ENCODE peak calls at places on chromosomes 6 and 20, in eight cellular contexts. K, D, Y, P, Q, H, M and U are unnamed samples.

GRCh38 chr20:23278172-23278571 is 72.4 kb upstream of the NXT1 start:
- DNase-seq in K (no peak), D (no peak), Y (no peak), P (no peak), Q (no peak), H (no peak), M (no peak), U (no peak)

GRCh38 chr6:44051516-44051915 is 75.7 kb downstream of the MRPL14 start:
- DNase-seq in K (no peak), D (no peak), Y (peak), P (no peak), Q (no peak), H (peak), M (no peak), U (no peak)

GRCh38 chr6:79432726-79433125 is 104.5 kb downstream of the LCA5 start:
- DNase-seq in K (no peak), D (no peak), Y (no peak), P (no peak), Q (no peak), H (no peak), M (no peak), U (no peak)

GRCh38 chr6:122780114-122780513 is 598 bp downstream of the FABP7 start:
- DNase-seq in K (no peak), D (no peak), Y (no peak), P (no peak), Q (no peak), H (no peak), M (no peak), U (no peak)

GRCh38 chr6:16857969-16858592 is 96.8 kb upstream of the ATXN1 start:
- DNase-seq in K (no peak), D (no peak), Y (no peak), P (no peak), Q (no peak), H (no peak), M (no peak), U (no peak)

GRCh38 chr6:33297406-33297955 is 1.3 kb downstream of the RGL2 start:
- DNase-seq in K (peak), D (no peak), Y (no peak), P (peak), Q (peak), H (no peak), M (peak), U (no peak)

GRCh38 chr6:34151321-34152041 is 5.6 kb upstream of the GRM4 start:
- DNase-seq in K (no peak), D (no peak), Y (no peak), P (no peak), Q (peak), H (no peak), M (no peak), U (no peak)

GRCh38 chr6:46015119-46015968 is at the start of gene CLIC5:
- DNase-seq in K (no peak), D (no peak), Y (no peak), P (peak), Q (peak), H (no peak), M (peak), U (no peak)

GRCh38 chr20:57040924-57041323 is 225.5 kb downstream of the BMP7 start:
- DNase-seq in K (no peak), D (no peak), Y (no peak), P (no peak), Q (no peak), H (no peak), M (no peak), U (no peak)

GRCh38 chr20:5675103-5676091 is 74.8 kb upstream of the SHLD1 start:
- DNase-seq in K (no peak), D (no peak), Y (no peak), P (no peak), Q (no peak), H (no peak), M (no peak), U (no peak)

GRCh38 chr6:55668625-55669024 is 89.6 kb upstream of the HMGCLL1 start:
- DNase-seq in K (no peak), D (no peak), Y (no peak), P (no peak), Q (no peak), H (no peak), M (no peak), U (no peak)